ENCODE peak calls at places on chromosomes 1 and 21, in nine cellular contexts. C, X, W, D, E, T, H, Y and G are unnamed samples.

GRCh38 chr1:6984996-6985395 is 199.7 kb downstream of the CAMTA1 start:
- DNase-seq in W (no peak), Y (no peak), H (no peak), E (no peak), X (no peak), C (no peak), D (peak), T (no peak), G (no peak)

GRCh38 chr1:935751-936231 is 12.1 kb downstream of the SAMD11 start:
- DNase-seq in W (no peak), Y (no peak), H (no peak), C (no peak), X (peak), E (no peak), D (no peak), T (no peak), G (no peak)

GRCh38 chr21:15209224-15209623 is 144.4 kb upstream of the NRIP1 start:
- DNase-seq in W (no peak), Y (no peak), X (no peak), T (no peak), E (no peak), D (no peak), C (no peak), H (no peak), G (no peak)

GRCh38 chr1:167059045-167059728 is 31.0 kb downstream of the GPA33 start:
- DNase-seq in H (peak), Y (peak), E (peak), X (peak), T (peak), W (no peak), C (peak), D (peak), G (peak)

GRCh38 chr1:101239095-101240040 is 2.5 kb downstream of the S1PR1 start:
- DNase-seq in C (no peak), X (peak), Y (no peak), H (peak), W (no peak), E (peak), D (peak), T (no peak), G (no peak)

GRCh38 chr1:3320246-3321152 is 134.0 kb upstream of the ARHGEF16 start:
- DNase-seq in T (no peak), E (peak), D (no peak), X (no peak), W (no peak), C (no peak), H (no peak), Y (no peak), G (peak)

GRCh38 chr21:38912355-38912619 is 106.6 kb downstream of the ETS2 start:
- DNase-seq in Y (no peak), X (no peak), T (no peak), E (no peak), D (no peak), C (peak), W (no peak), H (no peak), G (no peak)

GRCh38 chr21:37398697-37399096 is 32.1 kb downstream of the DYRK1A start:
- DNase-seq in H (no peak), W (no peak), X (no peak), C (no peak), D (no peak), Y (no peak), T (no peak), E (no peak), G (no peak)

GRCh38 chr1:53316058-53316741 is 11.7 kb downstream of the LRP8 start:
- DNase-seq in X (no peak), Y (peak), T (no peak), W (no peak), D (peak), E (peak), H (no peak), C (no peak), G (no peak)

GRCh38 chr21:16912075-16912474 is 600.8 kb upstream of the CXADR start:
- DNase-seq in C (no peak), E (no peak), H (no peak), D (no peak), X (no peak), W (no peak), T (no peak), Y (no peak), G (no peak)

GRCh38 chr1:8720347-8720746 is 97.1 kb downstream of the RERE start:
- DNase-seq in E (no peak), X (no peak), H (no peak), Y (no peak), C (no peak), W (no peak), D (no peak), T (no peak), G (no peak)

GRCh38 chr1:200780545-200781444 is 42.1 kb downstream of the CAMSAP2 start:
- DNase-seq in X (no peak), T (no peak), W (no peak), Y (no peak), D (no peak), C (no peak), E (no peak), H (no peak), G (no peak)

GRCh38 chr1:39652534-39652933 is 13.1 kb upstream of the HEYL start:
- DNase-seq in W (no peak), C (no peak), Y (no peak), D (no peak), T (no peak), H (no peak), E (no peak), X (no peak), G (no peak)

GRCh38 chr1:178232108-178232507 is 138.2 kb downstream of the RASAL2 start:
- DNase-seq in X (no peak), H (no peak), E (no peak), T (no peak), C (no peak), D (no peak), W (no peak), Y (no peak), G (no peak)

GRCh38 chr1:178230881-178231409 is 137.0 kb downstream of the RASAL2 start:
- DNase-seq in Y (no peak), H (no peak), C (no peak), W (no peak), T (no peak), D (no peak), E (no peak), X (no peak), G (no peak)

GRCh38 chr1:178238722-178239510 is 145.0 kb downstream of the RASAL2 start:
- DNase-seq in T (no peak), E (no peak), W (no peak), D (no peak), H (no peak), C (no peak), X (no peak), Y (no peak), G (no peak)

GRCh38 chr1:178232949-178233348 is 139.0 kb downstream of the RASAL2 start:
- DNase-seq in D (no peak), H (no peak), C (no peak), T (no peak), E (no peak), X (no peak), Y (no peak), W (no peak), G (no peak)
- TF ChIP-seq POLR2A in D (no peak), H (no peak), C (no peak), T (no peak), E (no peak), X (no peak), Y (no peak), W (no peak), G (no peak)

GRCh38 chr1:32686387-32686786 is 16.2 kb downstream of the SYNC start:
- DNase-seq in X (peak), E (no peak), H (no peak), D (no peak), Y (no peak), W (no peak), T (no peak), C (no peak), G (no peak)

GRCh38 chr1:32681999-32682398 is 20.6 kb downstream of the SYNC start:
- DNase-seq in H (no peak), W (no peak), Y (no peak), X (no peak), T (no peak), C (no peak), D (peak), E (no peak), G (no peak)

GRCh38 chr1:32683397-32683796 is 19.2 kb downstream of the SYNC start:
- DNase-seq in D (no peak), H (no peak), X (peak), Y (no peak), E (no peak), W (no peak), T (no peak), C (no peak), G (no peak)

GRCh38 chr1:32684167-32684811 is 18.3 kb downstream of the SYNC start:
- DNase-seq in Y (peak), X (peak), C (peak), E (no peak), H (no peak), W (no peak), T (peak), D (no peak), G (peak)

DNA sequence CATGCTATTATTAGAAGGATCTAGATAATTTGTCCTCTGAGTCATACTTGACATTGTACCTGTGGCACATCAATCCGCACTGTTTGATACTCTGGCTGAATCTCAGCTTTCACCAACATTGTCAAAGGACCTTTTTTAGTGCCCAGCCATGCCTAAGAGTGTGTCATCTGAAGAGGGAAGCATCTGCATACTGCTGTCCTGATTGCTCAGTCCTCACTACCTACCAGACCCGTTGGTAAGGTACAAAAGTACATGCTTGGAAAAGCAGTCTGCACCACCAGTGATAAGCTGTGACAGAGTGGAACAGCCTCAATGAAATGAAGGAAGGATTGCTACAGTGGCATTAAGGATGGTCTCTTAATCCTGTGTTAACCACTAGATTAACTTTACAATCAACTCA is 17.1 kb downstream of the SYNC start:
- DNase-seq in C (no peak), D (no peak), Y (no peak), X (peak), E (no peak), W (no peak), T (no peak), H (no peak), G (no peak)
- TF ChIP-seq POLR2A in C (no peak), D (no peak), Y (no peak), X (no peak), E (no peak), W (no peak), T (no peak), H (no peak), G (no peak)

GRCh38 chr1:154866257-154866994 is 3.7 kb downstream of the KCNN3 start:
- DNase-seq in T (no peak), C (no peak), D (no peak), E (no peak), H (no peak), W (no peak), Y (no peak), X (no peak), G (no peak)
- TF ChIP-seq POLR2A in T (no peak), C (no peak), D (no peak), E (no peak), H (no peak), W (no peak), Y (no peak), X (no peak), G (no peak)

GRCh38 chr1:23825762-23826522 is 713 bp upstream of the HMGCL start:
- DNase-seq in E (no peak), C (no peak), X (no peak), Y (no peak), W (no peak), H (peak), D (no peak), T (no peak), G (no peak)

GRCh38 chr1:23824711-23825075 is 536 bp downstream of the HMGCL start:
- DNase-seq in W (no peak), T (no peak), E (no peak), Y (no peak), X (no peak), H (no peak), C (no peak), D (no peak), G (no peak)

GRCh38 chr1:23827717-23828116 is 2.5 kb upstream of the HMGCL start:
- DNase-seq in X (no peak), C (no peak), Y (no peak), D (no peak), W (no peak), H (no peak), T (no peak), E (no peak), G (no peak)

GRCh38 chr1:23823767-23824166 is 1.5 kb downstream of the HMGCL start:
- DNase-seq in C (no peak), H (no peak), X (no peak), D (no peak), Y (no peak), E (no peak), W (no peak), T (no peak), G (no peak)

DNA sequence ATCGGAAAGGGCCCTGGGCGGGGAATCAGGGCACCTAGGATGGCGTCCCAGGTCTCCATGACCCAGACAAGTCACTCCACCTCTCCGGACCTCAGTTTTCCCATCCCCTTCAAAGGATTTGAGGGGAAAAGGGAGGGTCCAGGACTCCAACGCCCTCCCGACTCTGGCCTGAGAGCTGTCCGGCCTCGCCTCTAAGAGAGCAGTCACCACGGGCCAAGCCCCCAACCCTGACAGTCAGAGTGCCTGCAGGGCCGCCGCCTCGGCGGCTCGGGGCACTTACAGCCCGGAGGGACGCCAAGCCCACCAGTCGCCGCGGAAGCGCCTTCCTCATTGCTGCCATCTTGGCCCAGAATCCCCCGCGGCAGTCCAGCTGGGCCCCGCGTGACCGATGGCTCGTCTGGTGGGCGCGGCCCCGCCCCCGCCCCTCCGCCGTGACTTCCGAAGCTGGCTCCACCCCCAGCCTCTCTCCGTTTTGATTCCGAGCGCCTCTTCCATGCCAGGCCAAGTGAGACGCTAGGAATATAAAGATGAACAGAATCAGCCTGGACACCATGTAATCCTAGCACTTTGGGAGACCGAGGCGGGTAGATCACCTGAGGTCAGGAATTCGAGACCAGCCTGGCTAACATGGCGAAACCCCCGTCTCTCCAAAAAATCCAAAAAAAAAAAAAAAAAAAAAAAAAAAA is at the start of gene HMGCL:
- DNase-seq in Y (peak), T (peak), E (peak), W (peak), X (peak), C (peak), D (peak), H (peak), G (peak)
- TF ChIP-seq POLR2A in Y (peak), T (peak), E (peak), W (peak), X (peak), C (peak), D (peak), H (peak), G (peak)

DNA sequence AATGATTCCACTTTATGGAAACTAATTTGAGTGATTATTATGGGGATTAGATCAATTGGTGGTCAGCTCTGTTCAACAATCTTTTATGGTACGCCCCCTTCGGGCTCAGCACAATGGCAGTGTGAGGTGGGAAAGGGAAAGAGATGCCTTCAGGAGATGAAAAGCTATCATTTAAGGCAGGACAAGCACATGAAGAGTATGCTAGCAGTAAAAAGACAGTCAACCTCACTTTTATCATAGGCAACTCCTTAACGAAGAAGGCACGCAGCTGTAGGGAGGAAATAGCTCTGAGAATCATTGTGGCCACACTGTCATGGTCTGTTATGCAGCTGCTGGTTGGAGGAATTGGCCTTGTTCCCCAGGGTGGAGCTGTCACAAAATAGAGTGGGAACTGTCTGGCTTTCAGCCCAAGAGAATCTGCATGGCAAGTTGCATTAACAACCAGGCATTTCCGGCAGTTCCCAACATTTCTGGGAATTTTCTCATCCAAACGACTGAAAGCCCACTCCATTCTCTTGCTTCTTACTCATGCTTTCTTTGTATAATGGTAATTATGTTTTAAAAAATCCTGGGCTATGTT is 54.4 kb upstream of the BCL10 start:
- DNase-seq in W (no peak), E (no peak), H (no peak), X (peak), T (no peak), Y (no peak), D (no peak), C (peak), G (no peak)
- TF ChIP-seq POLR2A in W (no peak), E (no peak), H (no peak), X (no peak), T (no peak), Y (no peak), D (no peak), C (no peak), G (no peak)

GRCh38 chr1:26233903-26234643 is at the start of gene CEP85:
- DNase-seq in Y (peak), D (peak), C (peak), E (peak), H (peak), T (peak), X (peak), W (peak), G (peak)
- TF ChIP-seq POLR2A in Y (no peak), D (peak), C (peak), E (peak), H (peak), T (peak), X (peak), W (peak), G (no peak)

GRCh38 chr1:33259879-33260278 is 3.6 kb downstream of the ZNF362 start:
- DNase-seq in E (no peak), D (no peak), H (no peak), C (no peak), T (no peak), Y (no peak), X (no peak), W (no peak), G (no peak)
- TF ChIP-seq POLR2A in E (no peak), D (no peak), H (no peak), C (no peak), T (no peak), Y (no peak), X (no peak), W (no peak), G (no peak)